ENCODE peak calls at places on chromosomes 6 and 20, in seven cellular contexts. One of them, this sample, is unnamed.

GRCh38 chr6:121651420-121651819 is 216.0 kb downstream of the GJA1 start:
- DNase-seq in PC-3: no peak
- DNase-seq in astrocyte of the cerebellum: no peak
- DNase-seq in uterus: no peak
- DNase-seq in fibroblast of pulmonary artery: peak; percentile 58
- DNase-seq in transverse colon: no peak
- DNase-seq in foreskin fibroblast: no peak
- DNase-seq in this sample: no peak

GRCh38 chr6:139323511-139324445 is 32.0 kb upstream of the TXLNB start:
- DNase-seq in fibroblast of pulmonary artery: peak; percentile 90
- DNase-seq in astrocyte of the cerebellum: no peak
- DNase-seq in transverse colon: peak; percentile 81
- DNase-seq in foreskin fibroblast: peak; percentile 59
- DNase-seq in uterus: peak; percentile 67
- DNase-seq in PC-3: peak; percentile 84
- DNase-seq in this sample: peak; percentile 29

GRCh38 chr20:3927486-3928291 is 38.5 kb downstream of the PANK2 start:
- DNase-seq in uterus: no peak
- DNase-seq in fibroblast of pulmonary artery: peak; percentile 78
- DNase-seq in astrocyte of the cerebellum: no peak
- DNase-seq in transverse colon: no peak
- DNase-seq in PC-3: no peak
- DNase-seq in foreskin fibroblast: peak; percentile 61
- DNase-seq in this sample: no peak

GRCh38 chr20:20410678-20411077 is 42.8 kb downstream of the INSM1 start:
- DNase-seq in transverse colon: peak; percentile 57
- DNase-seq in astrocyte of the cerebellum: no peak
- DNase-seq in PC-3: no peak
- DNase-seq in foreskin fibroblast: no peak
- DNase-seq in fibroblast of pulmonary artery: peak; percentile 24
- DNase-seq in uterus: no peak
- DNase-seq in this sample: no peak

GRCh38 chr6:137970368-137970767 is 103.3 kb downstream of the TNFAIP3 start:
- DNase-seq in transverse colon: no peak
- DNase-seq in fibroblast of pulmonary artery: no peak
- DNase-seq in astrocyte of the cerebellum: no peak
- DNase-seq in uterus: no peak
- DNase-seq in foreskin fibroblast: no peak
- DNase-seq in PC-3: no peak
- DNase-seq in this sample: no peak

GRCh38 chr6:7998103-7998725 is 66.0 kb downstream of the BLOC1S5 start:
- DNase-seq in PC-3: peak; percentile 47
- DNase-seq in uterus: no peak
- DNase-seq in transverse colon: no peak
- DNase-seq in fibroblast of pulmonary artery: peak; percentile 91
- DNase-seq in foreskin fibroblast: peak; percentile 33
- DNase-seq in astrocyte of the cerebellum: peak; percentile 28
- DNase-seq in this sample: peak; percentile 78

GRCh38 chr6:3318226-3318625 is 59.5 kb downstream of the PSMG4 start:
- DNase-seq in fibroblast of pulmonary artery: no peak
- DNase-seq in transverse colon: no peak
- DNase-seq in astrocyte of the cerebellum: no peak
- DNase-seq in uterus: peak; percentile 3
- DNase-seq in PC-3: no peak
- DNase-seq in foreskin fibroblast: no peak
- DNase-seq in this sample: no peak

GRCh38 chr6:1296542-1296941 is 15.4 kb upstream of the FOXQ1 start:
- DNase-seq in transverse colon: no peak
- DNase-seq in fibroblast of pulmonary artery: no peak
- DNase-seq in uterus: no peak
- DNase-seq in PC-3: peak; percentile 67
- DNase-seq in astrocyte of the cerebellum: no peak
- DNase-seq in foreskin fibroblast: no peak
- DNase-seq in this sample: peak; percentile 67

GRCh38 chr6:50185006-50185405 is 135.3 kb upstream of the DEFB112 start:
- DNase-seq in transverse colon: no peak
- DNase-seq in astrocyte of the cerebellum: no peak
- DNase-seq in uterus: no peak
- DNase-seq in PC-3: no peak
- DNase-seq in foreskin fibroblast: no peak
- DNase-seq in fibroblast of pulmonary artery: no peak
- DNase-seq in this sample: no peak

GRCh38 chr6:32944265-32944664 is 3.4 kb upstream of the HLA-DMB start:
- DNase-seq in PC-3: no peak
- DNase-seq in astrocyte of the cerebellum: no peak
- DNase-seq in foreskin fibroblast: no peak
- DNase-seq in uterus: no peak
- DNase-seq in transverse colon: peak; percentile 49
- DNase-seq in fibroblast of pulmonary artery: no peak
- DNase-seq in this sample: no peak

GRCh38 chr6:94270040-94270689 is 850.8 kb upstream of the EPHA7 start:
- DNase-seq in uterus: no peak
- DNase-seq in PC-3: no peak
- DNase-seq in foreskin fibroblast: no peak
- DNase-seq in fibroblast of pulmonary artery: no peak
- DNase-seq in astrocyte of the cerebellum: no peak
- DNase-seq in transverse colon: no peak
- DNase-seq in this sample: no peak

GRCh38 chr6:140960566-140960965 is 1172.2 kb upstream of the GJE1 start:
- DNase-seq in astrocyte of the cerebellum: no peak
- DNase-seq in transverse colon: no peak
- DNase-seq in uterus: no peak
- DNase-seq in fibroblast of pulmonary artery: peak; percentile 62
- DNase-seq in foreskin fibroblast: no peak
- DNase-seq in PC-3: no peak
- DNase-seq in this sample: no peak

GRCh38 chr20:32742322-32743236 is 688 bp downstream of the COMMD7 start:
- DNase-seq in foreskin fibroblast: no peak
- DNase-seq in transverse colon: no peak
- DNase-seq in uterus: no peak
- DNase-seq in PC-3: no peak
- DNase-seq in astrocyte of the cerebellum: no peak
- DNase-seq in fibroblast of pulmonary artery: no peak
- DNase-seq in this sample: no peak

GRCh38 chr6:121584591-121585369 is 149.3 kb downstream of the GJA1 start:
- DNase-seq in transverse colon: no peak
- DNase-seq in fibroblast of pulmonary artery: peak; percentile 79
- DNase-seq in foreskin fibroblast: no peak
- DNase-seq in PC-3: no peak
- DNase-seq in astrocyte of the cerebellum: peak; percentile 5
- DNase-seq in uterus: no peak
- DNase-seq in this sample: peak; percentile 38

GRCh38 chr20:61251529-61252393 is at the start of gene CDH4:
- DNase-seq in uterus: no peak
- DNase-seq in foreskin fibroblast: no peak
- DNase-seq in transverse colon: no peak
- DNase-seq in fibroblast of pulmonary artery: no peak
- DNase-seq in astrocyte of the cerebellum: no peak
- DNase-seq in PC-3: no peak
- DNase-seq in this sample: no peak

GRCh38 chr6:47785187-47785586 is 3.4 kb downstream of the OPN5 start:
- DNase-seq in fibroblast of pulmonary artery: no peak
- DNase-seq in foreskin fibroblast: no peak
- DNase-seq in uterus: no peak
- DNase-seq in astrocyte of the cerebellum: no peak
- DNase-seq in PC-3: no peak
- DNase-seq in transverse colon: no peak
- DNase-seq in this sample: no peak

GRCh38 chr6:16414205-16414604 is 175.8 kb downstream of the GMPR start:
- DNase-seq in astrocyte of the cerebellum: no peak
- DNase-seq in foreskin fibroblast: no peak
- DNase-seq in transverse colon: no peak
- DNase-seq in fibroblast of pulmonary artery: no peak
- DNase-seq in uterus: no peak
- DNase-seq in PC-3: no peak
- DNase-seq in this sample: no peak

GRCh38 chr20:57049298-57049697 is 217.1 kb downstream of the BMP7 start:
- DNase-seq in foreskin fibroblast: no peak
- DNase-seq in astrocyte of the cerebellum: no peak
- DNase-seq in PC-3: no peak
- DNase-seq in uterus: no peak
- DNase-seq in transverse colon: no peak
- DNase-seq in fibroblast of pulmonary artery: no peak
- DNase-seq in this sample: no peak

GRCh38 chr6:17486680-17487079 is 93.3 kb downstream of the CAP2 start:
- DNase-seq in uterus: no peak
- DNase-seq in transverse colon: no peak
- DNase-seq in fibroblast of pulmonary artery: no peak
- DNase-seq in foreskin fibroblast: no peak
- DNase-seq in PC-3: no peak
- DNase-seq in astrocyte of the cerebellum: no peak
- DNase-seq in this sample: no peak

GRCh38 chr6:129795261-129795660 is 65.9 kb downstream of the TMEM244 start:
- DNase-seq in transverse colon: no peak
- DNase-seq in fibroblast of pulmonary artery: no peak
- DNase-seq in PC-3: no peak
- DNase-seq in foreskin fibroblast: no peak
- DNase-seq in astrocyte of the cerebellum: no peak
- DNase-seq in uterus: no peak
- DNase-seq in this sample: peak; percentile 48

GRCh38 chr6:159203304-159204005 is 34.3 kb downstream of the FNDC1 start:
- DNase-seq in astrocyte of the cerebellum: peak; percentile 73
- DNase-seq in PC-3: peak; percentile 4
- DNase-seq in fibroblast of pulmonary artery: peak; percentile 95
- DNase-seq in foreskin fibroblast: peak; percentile 91
- DNase-seq in uterus: no peak
- DNase-seq in transverse colon: no peak
- DNase-seq in this sample: peak; percentile 84

GRCh38 chr6:11043552-11043960 is 549 bp downstream of the ELOVL2 start:
- DNase-seq in PC-3: no peak
- DNase-seq in uterus: no peak
- DNase-seq in transverse colon: no peak
- DNase-seq in astrocyte of the cerebellum: no peak
- DNase-seq in foreskin fibroblast: no peak
- DNase-seq in fibroblast of pulmonary artery: no peak
- DNase-seq in this sample: no peak

GRCh38 chr6:11042025-11042749 is 1.9 kb downstream of the ELOVL2 start:
- DNase-seq in PC-3: no peak
- DNase-seq in foreskin fibroblast: no peak
- DNase-seq in uterus: no peak
- DNase-seq in fibroblast of pulmonary artery: no peak
- DNase-seq in transverse colon: no peak
- DNase-seq in astrocyte of the cerebellum: no peak
- DNase-seq in this sample: no peak

GRCh38 chr6:11043961-11044711 is at the start of gene ELOVL2:
- DNase-seq in fibroblast of pulmonary artery: peak; percentile 53
- DNase-seq in transverse colon: no peak
- DNase-seq in uterus: no peak
- DNase-seq in astrocyte of the cerebellum: no peak
- DNase-seq in PC-3: peak; percentile 48
- DNase-seq in foreskin fibroblast: peak; percentile 30
- DNase-seq in this sample: peak; percentile 2

GRCh38 chr6:11042750-11043551 is 1.2 kb downstream of the ELOVL2 start:
- DNase-seq in fibroblast of pulmonary artery: peak; percentile 37
- DNase-seq in astrocyte of the cerebellum: no peak
- DNase-seq in transverse colon: no peak
- DNase-seq in uterus: no peak
- DNase-seq in foreskin fibroblast: peak; percentile 21
- DNase-seq in PC-3: no peak
- DNase-seq in this sample: no peak

GRCh38 chr6:11044712-11045167 is 635 bp upstream of the ELOVL2 start:
- DNase-seq in PC-3: no peak
- DNase-seq in foreskin fibroblast: no peak
- DNase-seq in fibroblast of pulmonary artery: no peak
- DNase-seq in uterus: no peak
- DNase-seq in transverse colon: no peak
- DNase-seq in astrocyte of the cerebellum: no peak
- DNase-seq in this sample: no peak
- TF ChIP-seq CTCF in PC-3: no peak
- TF ChIP-seq CTCF in foreskin fibroblast: no peak
- TF ChIP-seq CTCF in fibroblast of pulmonary artery: no peak
- TF ChIP-seq CTCF in uterus: no peak
- TF ChIP-seq CTCF in transverse colon: no peak
- TF ChIP-seq CTCF in astrocyte of the cerebellum: no peak
- TF ChIP-seq CTCF in this sample: peak; percentile 5

GRCh38 chr6:97218912-97219311 is 64.1 kb downstream of the MMS22L start:
- DNase-seq in transverse colon: no peak
- DNase-seq in fibroblast of pulmonary artery: no peak
- DNase-seq in astrocyte of the cerebellum: no peak
- DNase-seq in foreskin fibroblast: no peak
- DNase-seq in uterus: no peak
- DNase-seq in PC-3: no peak
- DNase-seq in this sample: no peak

DNA sequence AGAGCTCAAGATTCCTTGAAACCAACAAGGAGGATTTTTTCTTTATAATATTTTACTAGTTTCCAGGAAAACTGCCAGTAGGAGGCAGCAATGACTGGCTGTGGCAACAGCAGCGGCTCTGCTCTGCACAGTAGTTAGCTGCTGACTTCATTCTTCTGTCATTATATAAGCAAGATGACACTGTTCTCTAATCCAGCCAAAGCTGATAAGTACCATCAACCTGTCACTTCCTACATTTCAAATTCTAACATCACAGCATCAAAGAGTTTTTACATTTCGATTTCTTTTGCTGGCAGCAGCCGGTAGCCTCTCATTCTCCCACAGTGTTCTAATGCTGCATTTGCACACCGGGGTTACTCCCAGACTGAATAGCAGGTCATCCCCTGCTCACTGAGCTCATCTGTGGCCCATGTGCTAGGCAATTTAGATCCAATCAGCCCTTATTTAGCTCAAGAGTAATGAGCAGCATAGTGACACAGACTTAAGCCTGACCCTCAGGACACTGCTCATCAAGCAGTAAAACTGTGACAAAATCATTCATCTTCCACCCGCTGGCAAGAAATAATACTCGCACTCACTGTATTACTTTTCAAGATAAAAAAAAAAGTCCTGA is 67.8 kb downstream of the MMS22L start:
- DNase-seq in astrocyte of the cerebellum: peak; percentile 54
- DNase-seq in transverse colon: peak; percentile 10
- DNase-seq in fibroblast of pulmonary artery: peak; percentile 77
- DNase-seq in foreskin fibroblast: peak; percentile 50
- DNase-seq in uterus: no peak
- DNase-seq in PC-3: peak; percentile 55
- DNase-seq in this sample: peak; percentile 69
- TF ChIP-seq CTCF in astrocyte of the cerebellum: peak; percentile 70
- TF ChIP-seq CTCF in transverse colon: no peak
- TF ChIP-seq CTCF in fibroblast of pulmonary artery: peak; percentile 73
- TF ChIP-seq CTCF in foreskin fibroblast: peak; percentile 69
- TF ChIP-seq CTCF in uterus: peak; percentile 22
- TF ChIP-seq CTCF in PC-3: peak; percentile 54
- TF ChIP-seq CTCF in this sample: peak; percentile 83

DNA sequence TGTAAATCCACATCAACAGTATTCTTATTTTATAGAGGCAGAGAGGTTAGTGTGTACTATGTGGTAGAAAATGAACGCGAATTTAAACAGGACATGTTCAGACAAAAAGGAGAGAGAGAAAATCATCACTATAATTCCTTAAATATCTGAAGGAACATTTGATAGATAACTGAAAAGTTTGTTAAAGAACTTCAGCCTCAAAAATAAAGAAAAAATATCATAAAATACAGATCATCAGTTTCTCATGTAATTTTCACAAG is 169.2 kb downstream of the PTPRK start:
- DNase-seq in foreskin fibroblast: no peak
- DNase-seq in PC-3: no peak
- DNase-seq in astrocyte of the cerebellum: no peak
- DNase-seq in fibroblast of pulmonary artery: no peak
- DNase-seq in uterus: no peak
- DNase-seq in transverse colon: no peak
- DNase-seq in this sample: no peak
- TF ChIP-seq CTCF in foreskin fibroblast: no peak
- TF ChIP-seq CTCF in PC-3: no peak
- TF ChIP-seq CTCF in astrocyte of the cerebellum: no peak
- TF ChIP-seq CTCF in fibroblast of pulmonary artery: no peak
- TF ChIP-seq CTCF in uterus: no peak
- TF ChIP-seq CTCF in transverse colon: no peak
- TF ChIP-seq CTCF in this sample: no peak

GRCh38 chr20:31605031-31605901 is at the start of gene ID1:
- DNase-seq in uterus: peak; percentile 93
- DNase-seq in fibroblast of pulmonary artery: peak; percentile 98
- DNase-seq in foreskin fibroblast: peak; percentile 95
- DNase-seq in PC-3: peak; percentile 97
- DNase-seq in transverse colon: peak; percentile 97
- DNase-seq in astrocyte of the cerebellum: peak; percentile 95
- DNase-seq in this sample: peak; percentile 97
- TF ChIP-seq CTCF in uterus: no peak
- TF ChIP-seq CTCF in fibroblast of pulmonary artery: no peak
- TF ChIP-seq CTCF in foreskin fibroblast: no peak
- TF ChIP-seq CTCF in PC-3: no peak
- TF ChIP-seq CTCF in transverse colon: no peak
- TF ChIP-seq CTCF in astrocyte of the cerebellum: no peak
- TF ChIP-seq CTCF in this sample: no peak

This sample was measured in HFFc6.